ENCODE peak calls at places on chromosome 14, in eight cellular contexts. A is CD8-positive, alpha-beta memory T cell; J is fibroblast of lung; F is SK-N-SH; E is heart left ventricle; R is uterus; C is psoas muscle; H is aorta. S is an unnamed sample.

GRCh38 chr14:84006643-84007137 is 1523.3 kb upstream of the FLRT2 start:
- DNase-seq in J (no peak), E (peak), A (no peak), C (no peak), R (no peak), H (no peak), F (no peak), S (no peak)

GRCh38 chr14:93061380-93062012 is 54.2 kb downstream of the ITPK1 start:
- DNase-seq in F (no peak), J (no peak), C (no peak), H (no peak), E (no peak), A (no peak), R (no peak), S (no peak)

GRCh38 chr14:100815478-100816285 is 10.2 kb upstream of the MEG3 start:
- DNase-seq in F (no peak), C (no peak), H (peak), R (no peak), E (no peak), J (peak), A (no peak), S (no peak)

GRCh38 chr14:100778078-100778927 is 47.6 kb upstream of the MEG3 start:
- DNase-seq in A (no peak), H (no peak), R (peak), F (no peak), C (no peak), J (no peak), E (no peak), S (peak)

GRCh38 chr14:50064993-50065392 is 51.4 kb downstream of the VCPKMT start:
- DNase-seq in A (peak), F (no peak), J (peak), H (peak), R (no peak), C (no peak), E (peak), S (no peak)

GRCh38 chr14:39203659-39204606 is 28.9 kb downstream of the PNN start:
- DNase-seq in J (no peak), C (no peak), H (no peak), R (no peak), A (no peak), F (no peak), E (no peak), S (no peak)

GRCh38 chr14:57287745-57288144 is 19.0 kb downstream of the AP5M1 start:
- DNase-seq in C (no peak), E (no peak), H (no peak), F (no peak), J (no peak), R (no peak), A (no peak), S (no peak)

GRCh38 chr14:72420749-72421452 is 473.0 kb downstream of the DPF3 start:
- DNase-seq in A (peak), F (peak), J (peak), E (peak), H (peak), C (peak), R (peak), S (peak)

GRCh38 chr14:68442828-68443460 is 349.9 kb downstream of the ZFP36L1 start:
- DNase-seq in H (no peak), A (no peak), E (no peak), F (no peak), J (peak), R (no peak), C (no peak), S (no peak)

GRCh38 chr14:36976571-36977023 is 195.8 kb downstream of the SLC25A21 start:
- DNase-seq in E (no peak), H (peak), F (no peak), A (no peak), J (peak), R (no peak), C (no peak), S (no peak)

GRCh38 chr14:65791551-65791981 is 379.0 kb downstream of the FUT8 start:
- DNase-seq in H (no peak), F (peak), J (peak), R (no peak), C (no peak), A (peak), E (no peak), S (no peak)

GRCh38 chr14:22598896-22599244 is 770 bp downstream of the ABHD4 start:
- DNase-seq in R (peak), C (no peak), A (peak), F (no peak), J (peak), E (no peak), H (no peak), S (no peak)

GRCh38 chr14:65600742-65601141 is 188.2 kb downstream of the FUT8 start:
- DNase-seq in E (no peak), C (no peak), R (no peak), J (no peak), F (no peak), H (no peak), A (no peak), S (no peak)

GRCh38 chr14:50711043-50711442 is 42.9 kb upstream of the SAV1 start:
- DNase-seq in A (no peak), C (no peak), H (no peak), E (no peak), F (no peak), J (no peak), R (no peak), S (no peak)

GRCh38 chr14:24818054-24818822 is 184.2 kb upstream of the GZMB start:
- DNase-seq in R (no peak), J (peak), A (no peak), E (no peak), F (no peak), C (no peak), H (no peak), S (peak)

GRCh38 chr14:51035611-51036192 is 59.2 kb downstream of the TRIM9 start:
- DNase-seq in A (no peak), R (no peak), C (no peak), E (no peak), F (no peak), J (peak), H (no peak), S (no peak)

GRCh38 chr14:61184117-61184516 is 97.0 kb downstream of the TMEM30B start:
- DNase-seq in F (no peak), C (no peak), H (no peak), E (no peak), J (peak), R (no peak), A (no peak), S (no peak)

GRCh38 chr14:20630340-20631022 is 11.0 kb downstream of the OR6S1 start:
- DNase-seq in E (no peak), C (no peak), A (no peak), J (peak), H (no peak), F (no peak), R (no peak), S (no peak)

GRCh38 chr14:70754989-70755388 is 54.3 kb downstream of the MAP3K9 start:
- DNase-seq in R (no peak), F (no peak), E (no peak), J (peak), C (no peak), H (no peak), A (no peak), S (no peak)

GRCh38 chr14:54718046-54718445 is 151.1 kb downstream of the SAMD4A start:
- DNase-seq in E (no peak), H (no peak), J (peak), R (no peak), C (no peak), F (no peak), A (no peak), S (no peak)

GRCh38 chr14:53510281-53510912 is 357.3 kb upstream of the DDHD1 start:
- DNase-seq in E (no peak), J (no peak), R (no peak), H (no peak), C (no peak), A (no peak), F (no peak), S (no peak)

GRCh38 chr14:83709116-83709515 is 1820.8 kb upstream of the FLRT2 start:
- DNase-seq in H (no peak), C (no peak), A (no peak), F (no peak), E (no peak), J (no peak), R (no peak), S (no peak)

GRCh38 chr14:97264516-97265230 is 467.5 kb downstream of the VRK1 start:
- DNase-seq in E (no peak), A (no peak), R (no peak), C (no peak), H (no peak), J (peak), F (no peak), S (no peak)

GRCh38 chr14:71597955-71598659 is 334.1 kb upstream of the RGS6 start:
- DNase-seq in E (no peak), C (no peak), F (no peak), A (no peak), J (no peak), R (no peak), H (no peak), S (no peak)

GRCh38 chr14:100393362-100393761 is 70.2 kb downstream of the SLC25A47 start:
- DNase-seq in H (no peak), E (no peak), R (no peak), A (no peak), F (no peak), C (no peak), J (no peak), S (no peak)

GRCh38 chr14:71492346-71492745 is 439.9 kb upstream of the RGS6 start:
- DNase-seq in A (no peak), H (no peak), C (no peak), J (no peak), E (no peak), R (no peak), F (no peak), S (no peak)

GRCh38 chr14:104640681-104641080 is 36.1 kb upstream of the TMEM179 start:
- DNase-seq in E (no peak), C (no peak), J (no peak), R (no peak), F (peak), H (no peak), A (no peak), S (no peak)

GRCh38 chr14:104638927-104639450 is 34.4 kb upstream of the TMEM179 start:
- DNase-seq in E (no peak), A (no peak), R (no peak), C (no peak), J (no peak), H (no peak), F (peak), S (no peak)

GRCh38 chr14:104639481-104639880 is 34.9 kb upstream of the TMEM179 start:
- DNase-seq in A (no peak), C (no peak), J (no peak), F (no peak), E (no peak), R (no peak), H (no peak), S (no peak)

GRCh38 chr14:104638190-104638589 is 33.6 kb upstream of the TMEM179 start:
- DNase-seq in F (peak), A (no peak), J (no peak), E (no peak), H (no peak), R (no peak), C (no peak), S (no peak)

DNA sequence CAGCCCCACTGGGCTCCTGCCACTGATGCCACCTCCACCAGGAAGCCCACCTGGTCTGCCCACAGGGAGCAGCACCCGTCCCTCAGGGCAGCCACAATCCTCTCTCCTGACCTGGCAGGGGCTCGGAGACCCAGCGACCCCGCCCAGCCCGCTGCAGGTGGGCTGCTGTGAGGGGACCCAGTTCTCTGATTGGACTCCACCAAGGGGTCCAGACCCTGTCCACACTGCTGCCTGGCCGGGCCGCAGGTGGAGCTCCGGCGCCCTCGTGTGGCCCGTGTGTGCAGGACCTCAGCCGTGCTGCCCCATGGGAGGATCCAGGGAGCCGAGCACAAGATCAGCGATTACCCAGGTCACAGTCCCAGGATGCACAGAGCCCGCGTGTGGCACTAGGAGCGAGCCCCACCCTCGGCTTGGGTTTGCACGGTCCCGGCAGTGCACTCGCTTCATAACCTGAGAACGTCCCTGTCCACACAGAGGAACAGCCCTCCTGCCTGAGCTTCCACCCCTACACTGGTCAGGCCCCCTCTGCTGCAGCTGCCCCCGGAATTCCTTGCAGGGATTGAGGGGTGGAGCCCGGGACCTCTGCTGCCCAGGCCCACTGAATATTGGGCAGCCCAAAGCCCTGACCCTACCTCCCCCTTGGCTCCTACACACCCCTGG is 35.4 kb upstream of the TMEM179 start:
- DNase-seq in A (peak), E (peak), C (peak), R (no peak), H (no peak), J (peak), F (peak), S (peak)
- H3K4me3 ChIP-seq in A (no peak), E (no peak), C (no peak), R (no peak), H (no peak), J (no peak), F (no peak), S (no peak)

GRCh38 chr14:102784892-102785597 is 7.8 kb downstream of the TRAF3 start:
- DNase-seq in F (no peak), A (no peak), H (no peak), J (no peak), R (no peak), E (no peak), C (no peak), S (no peak)
- H3K27ac ChIP-seq in F (no peak), A (no peak), H (no peak), J (no peak), R (no peak), E (no peak), C (no peak), S (no peak)

DNA sequence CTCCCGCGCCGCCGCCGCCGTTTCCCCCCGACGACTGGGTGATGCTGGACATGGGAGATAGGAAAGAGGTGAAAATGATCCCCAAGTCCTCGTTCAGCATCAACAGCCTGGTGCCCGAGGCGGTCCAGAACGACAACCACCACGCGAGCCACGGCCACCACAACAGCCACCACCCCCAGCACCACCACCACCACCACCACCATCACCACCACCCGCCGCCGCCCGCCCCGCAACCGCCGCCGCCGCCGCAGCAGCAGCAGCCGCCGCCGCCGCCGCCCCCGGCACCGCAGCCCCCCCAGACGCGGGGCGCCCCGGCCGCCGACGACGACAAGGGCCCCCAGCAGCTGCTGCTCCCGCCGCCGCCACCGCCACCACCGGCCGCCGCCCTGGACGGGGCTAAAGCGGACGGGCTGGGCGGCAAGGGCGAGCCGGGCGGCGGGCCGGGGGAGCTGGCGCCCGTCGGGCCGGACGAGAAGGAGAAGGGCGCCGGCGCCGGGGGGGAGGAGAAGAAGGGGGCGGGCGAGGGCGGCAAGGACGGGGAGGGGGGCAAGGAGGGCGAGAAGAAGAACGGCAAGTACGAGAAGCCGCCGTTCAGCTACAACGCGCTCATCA is 758 bp downstream of the FOXG1 start:
- DNase-seq in A (no peak), H (no peak), R (no peak), E (no peak), F (no peak), J (no peak), C (no peak), S (no peak)
- H3K4me3 ChIP-seq in A (no peak), H (peak), R (peak), E (no peak), F (no peak), J (no peak), C (no peak), S (no peak)

GRCh38 chr14:74975059-74975810 is 19.8 kb upstream of the PGF start:
- DNase-seq in J (no peak), E (peak), F (no peak), H (peak), A (no peak), C (peak), R (peak), S (peak)
- H3K27ac ChIP-seq in J (no peak), E (peak), F (peak), H (no peak), A (no peak), C (peak), R (peak), S (peak)

DNA sequence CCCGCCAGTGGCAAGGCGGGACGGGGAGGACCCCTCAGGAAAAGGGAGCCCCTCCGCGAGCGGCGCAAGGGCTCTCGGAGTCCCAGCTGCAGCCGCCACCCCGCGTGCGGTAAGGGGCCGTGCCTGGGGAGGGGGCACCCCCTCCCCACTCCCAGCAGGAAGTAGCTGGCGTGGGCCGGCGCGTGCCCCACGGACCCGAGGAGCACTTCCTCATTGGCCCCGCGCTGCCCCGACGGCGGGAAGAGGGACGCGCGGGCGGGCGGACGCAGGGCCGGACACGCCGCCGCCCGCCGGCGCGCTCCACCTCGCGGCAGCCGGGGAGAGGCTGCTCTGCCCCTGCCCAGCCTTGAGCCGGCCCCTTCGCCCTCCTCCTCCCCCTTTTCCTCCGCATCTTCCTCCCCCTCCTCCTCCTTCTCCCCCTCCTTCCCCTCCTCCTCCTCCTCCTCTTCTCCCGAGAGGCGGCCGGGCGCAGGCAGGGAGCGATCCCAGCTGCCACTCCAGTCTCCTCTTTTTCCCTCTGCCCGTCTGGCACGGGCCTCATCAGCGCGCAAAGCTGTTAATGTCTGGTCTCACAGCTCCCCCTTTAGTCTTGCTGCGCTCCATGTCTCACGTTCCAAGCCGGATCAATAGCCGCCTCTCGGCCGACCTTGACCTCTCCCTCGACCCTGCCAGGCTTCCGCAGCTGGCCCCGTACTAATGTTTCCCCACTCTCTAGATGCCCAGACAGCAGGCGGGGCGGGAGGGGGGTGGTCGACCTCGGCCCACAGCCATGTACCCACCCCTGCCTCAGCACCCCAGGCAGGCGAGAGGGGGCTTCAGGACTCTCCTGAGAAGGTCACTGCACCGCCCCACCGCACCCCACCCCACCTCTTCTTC is 2.6 kb upstream of the BCL11B start:
- DNase-seq in A (peak), E (peak), F (peak), H (no peak), C (peak), R (peak), J (peak), S (peak)
- H3K4me3 ChIP-seq in A (peak), E (no peak), F (no peak), H (no peak), C (peak), R (peak), J (no peak), S (peak)

DNA sequence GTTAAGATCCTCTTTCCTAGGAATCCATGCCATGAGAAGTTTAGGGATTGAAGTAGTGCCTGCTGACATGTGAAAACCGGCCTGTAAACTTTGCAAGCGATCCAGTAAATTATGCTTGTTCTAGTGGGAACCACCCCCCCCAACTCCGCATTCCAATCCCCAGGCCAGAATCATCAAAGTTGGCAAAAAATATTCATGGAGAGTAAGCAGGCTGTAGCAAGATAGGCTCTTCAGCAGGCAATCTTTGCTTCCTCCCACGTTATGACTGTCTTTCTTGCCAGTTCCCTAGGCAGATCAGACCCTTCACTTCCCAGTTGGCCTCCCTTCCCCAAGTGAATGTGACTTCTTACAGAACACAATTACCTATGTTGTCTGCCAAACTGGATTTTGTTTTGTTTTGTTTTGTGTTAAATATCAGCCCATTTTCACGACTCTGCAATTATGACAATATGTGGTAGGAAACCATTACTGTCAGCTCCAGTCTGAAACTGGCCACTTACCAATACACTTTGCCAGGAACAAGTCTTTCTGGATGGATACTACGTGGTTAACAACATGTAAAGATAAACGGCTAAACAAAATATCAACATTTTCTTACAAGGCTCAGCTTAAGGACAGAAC is 1.1 kb upstream of the PTGER2 start:
- DNase-seq in C (no peak), F (no peak), J (peak), H (no peak), A (no peak), E (no peak), R (peak), S (no peak)
- H3K27ac ChIP-seq in C (no peak), F (no peak), J (peak), H (no peak), A (no peak), E (no peak), R (peak), S (peak)

S was measured in Peyer's patch.